ENCODE peak calls at places on chromosomes 16 and 17, in six cellular contexts. One of them, this sample, is unnamed.

GRCh38 chr16:54080524-54081008 is 206.0 kb downstream of the IRX3 start:
- DNase-seq in SK-N-SH: no peak
- DNase-seq in ovary: no peak
- DNase-seq in H1: no peak
- DNase-seq in GM12878: no peak
- DNase-seq in stomach: peak; percentile 35
- DNase-seq in this sample: no peak

GRCh38 chr16:84236671-84237070 is 3.1 kb downstream of the KCNG4 start:
- DNase-seq in H1: no peak
- DNase-seq in SK-N-SH: no peak
- DNase-seq in ovary: no peak
- DNase-seq in stomach: no peak
- DNase-seq in GM12878: no peak
- DNase-seq in this sample: no peak

GRCh38 chr16:48378836-48379235 is 6.4 kb downstream of the SIAH1 start:
- DNase-seq in stomach: no peak
- DNase-seq in GM12878: no peak
- DNase-seq in SK-N-SH: no peak
- DNase-seq in ovary: no peak
- DNase-seq in H1: no peak
- DNase-seq in this sample: no peak

GRCh38 chr17:2364132-2365116 is 27.1 kb downstream of the SGSM2 start:
- DNase-seq in GM12878: no peak
- DNase-seq in ovary: no peak
- DNase-seq in SK-N-SH: no peak
- DNase-seq in H1: no peak
- DNase-seq in stomach: no peak
- DNase-seq in this sample: no peak

GRCh38 chr16:87951550-87952538 is 610 bp downstream of the BANP start:
- DNase-seq in ovary: no peak
- DNase-seq in SK-N-SH: peak; percentile 46
- DNase-seq in GM12878: no peak
- DNase-seq in H1: no peak
- DNase-seq in stomach: no peak
- DNase-seq in this sample: no peak

GRCh38 chr17:78107457-78107856 is 21.1 kb downstream of the TMC6 start:
- DNase-seq in SK-N-SH: no peak
- DNase-seq in GM12878: no peak
- DNase-seq in H1: no peak
- DNase-seq in ovary: no peak
- DNase-seq in stomach: no peak
- DNase-seq in this sample: no peak

GRCh38 chr17:73902416-73903181 is 258.4 kb upstream of the SDK2 start:
- DNase-seq in H1: peak; percentile 63
- DNase-seq in ovary: no peak
- DNase-seq in SK-N-SH: no peak
- DNase-seq in GM12878: no peak
- DNase-seq in stomach: no peak
- DNase-seq in this sample: no peak

GRCh38 chr17:2266045-2266864 is 37.3 kb downstream of the SMG6 start:
- DNase-seq in GM12878: peak; percentile 97
- DNase-seq in H1: no peak
- DNase-seq in SK-N-SH: no peak
- DNase-seq in ovary: no peak
- DNase-seq in stomach: peak; percentile 36
- DNase-seq in this sample: no peak

GRCh38 chr16:1121601-1122000 is 25.6 kb upstream of the C1QTNF8 start:
- DNase-seq in SK-N-SH: no peak
- DNase-seq in H1: no peak
- DNase-seq in ovary: no peak
- DNase-seq in stomach: no peak
- DNase-seq in GM12878: no peak
- DNase-seq in this sample: no peak

GRCh38 chr16:56807011-56807675 is 57.9 kb upstream of the SLC12A3 start:
- DNase-seq in GM12878: no peak
- DNase-seq in H1: no peak
- DNase-seq in ovary: no peak
- DNase-seq in stomach: no peak
- DNase-seq in SK-N-SH: no peak
- DNase-seq in this sample: no peak

GRCh38 chr16:50497592-50497991 is 50.6 kb upstream of the NKD1 start:
- DNase-seq in GM12878: no peak
- DNase-seq in H1: no peak
- DNase-seq in SK-N-SH: no peak
- DNase-seq in stomach: no peak
- DNase-seq in ovary: no peak
- DNase-seq in this sample: no peak

GRCh38 chr17:51045616-51046526 is 74.8 kb downstream of the SPAG9 start:
- DNase-seq in SK-N-SH: peak; percentile 25
- DNase-seq in ovary: no peak
- DNase-seq in GM12878: no peak
- DNase-seq in H1: no peak
- DNase-seq in stomach: no peak
- DNase-seq in this sample: no peak

GRCh38 chr16:2786061-2786825 is 1.1 kb downstream of the PRSS33 start:
- DNase-seq in ovary: no peak
- DNase-seq in stomach: no peak
- DNase-seq in GM12878: no peak
- DNase-seq in H1: no peak
- DNase-seq in SK-N-SH: no peak
- DNase-seq in this sample: no peak

GRCh38 chr17:48612854-48613691 is 2.0 kb downstream of the HOXB8 start:
- DNase-seq in SK-N-SH: peak; percentile 88
- DNase-seq in GM12878: no peak
- DNase-seq in ovary: no peak
- DNase-seq in H1: no peak
- DNase-seq in stomach: no peak
- DNase-seq in this sample: no peak

GRCh38 chr17:9817086-9817485 is 4.8 kb downstream of the GSG1L2 start:
- DNase-seq in SK-N-SH: peak; percentile 17
- DNase-seq in stomach: peak; percentile 37
- DNase-seq in GM12878: no peak
- DNase-seq in ovary: no peak
- DNase-seq in H1: peak; percentile 61
- DNase-seq in this sample: no peak

GRCh38 chr17:49035470-49036269 is 38.5 kb downstream of the IGF2BP1 start:
- DNase-seq in stomach: peak; percentile 50
- DNase-seq in GM12878: no peak
- DNase-seq in H1: peak; percentile 91
- DNase-seq in SK-N-SH: peak; percentile 84
- DNase-seq in ovary: peak; percentile 38
- DNase-seq in this sample: peak; percentile 54

GRCh38 chr16:2194166-2194834 is 2.1 kb downstream of the CASKIN1 start:
- DNase-seq in GM12878: no peak
- DNase-seq in stomach: no peak
- DNase-seq in ovary: no peak
- DNase-seq in SK-N-SH: no peak
- DNase-seq in H1: no peak
- DNase-seq in this sample: no peak

GRCh38 chr16:50335198-50335958 is 33.4 kb downstream of the BRD7 start:
- DNase-seq in stomach: no peak
- DNase-seq in ovary: no peak
- DNase-seq in GM12878: no peak
- DNase-seq in H1: no peak
- DNase-seq in SK-N-SH: no peak
- DNase-seq in this sample: no peak

GRCh38 chr16:71311553-71312158 is 22.5 kb upstream of the CMTR2 start:
- DNase-seq in stomach: no peak
- DNase-seq in SK-N-SH: peak; percentile 61
- DNase-seq in H1: peak; percentile 70
- DNase-seq in ovary: no peak
- DNase-seq in GM12878: no peak
- DNase-seq in this sample: no peak

GRCh38 chr16:55274391-55274790 is 49.6 kb upstream of the IRX6 start:
- DNase-seq in SK-N-SH: no peak
- DNase-seq in stomach: no peak
- DNase-seq in H1: no peak
- DNase-seq in ovary: no peak
- DNase-seq in GM12878: no peak
- DNase-seq in this sample: no peak

GRCh38 chr17:83145831-83146230 is 66.4 kb downstream of the METRNL start:
- DNase-seq in SK-N-SH: no peak
- DNase-seq in ovary: no peak
- DNase-seq in H1: no peak
- DNase-seq in GM12878: no peak
- DNase-seq in stomach: no peak
- DNase-seq in this sample: no peak

DNA sequence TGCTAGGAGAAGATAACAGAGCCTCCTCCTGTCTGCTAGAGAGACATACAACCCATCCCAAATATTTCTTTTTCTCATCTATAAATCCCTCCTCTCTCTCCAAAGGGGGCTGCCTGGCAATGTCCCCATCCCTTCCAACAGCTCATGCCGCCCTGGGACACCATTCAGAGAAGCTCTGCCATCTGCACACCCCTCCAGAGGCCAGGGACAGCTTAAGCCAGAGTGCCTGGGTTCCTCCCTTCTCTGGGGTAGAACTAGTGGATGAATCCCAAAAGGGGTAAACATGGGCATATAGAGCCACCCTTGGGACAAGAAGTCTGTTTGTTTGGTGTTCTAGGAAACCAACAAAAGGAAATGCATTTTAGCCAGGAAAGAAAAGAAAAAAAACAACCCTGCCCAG is 2.6 kb upstream of the LPO start:
- DNase-seq in GM12878: no peak
- DNase-seq in H1: no peak
- DNase-seq in SK-N-SH: no peak
- DNase-seq in ovary: no peak
- DNase-seq in stomach: no peak
- DNase-seq in this sample: no peak
- H3K27me3 ChIP-seq in GM12878: no peaks in the 10 kb centered on the region
- H3K27me3 ChIP-seq in H1: no peaks in the 10 kb centered on the region
- H3K27me3 ChIP-seq in SK-N-SH: peaks cover 60% of the 10 kb centered on the region
- H3K27me3 ChIP-seq in ovary: no peaks in the 10 kb centered on the region
- H3K27me3 ChIP-seq in stomach: no peaks in the 10 kb centered on the region
- H3K27me3 ChIP-seq in this sample: no peaks in the 10 kb centered on the region

GRCh38 chr17:21113706-21114105 is 13.1 kb upstream of the DHRS7B start:
- DNase-seq in GM12878: no peak
- DNase-seq in ovary: no peak
- DNase-seq in H1: no peak
- DNase-seq in SK-N-SH: no peak
- DNase-seq in stomach: no peak
- DNase-seq in this sample: no peak

GRCh38 chr17:21124096-21124495 is 2.7 kb upstream of the DHRS7B start:
- DNase-seq in SK-N-SH: no peak
- DNase-seq in stomach: no peak
- DNase-seq in GM12878: no peak
- DNase-seq in H1: no peak
- DNase-seq in ovary: no peak
- DNase-seq in this sample: no peak

GRCh38 chr17:21119945-21120249 is 6.9 kb upstream of the DHRS7B start:
- DNase-seq in GM12878: no peak
- DNase-seq in H1: no peak
- DNase-seq in stomach: no peak
- DNase-seq in ovary: no peak
- DNase-seq in SK-N-SH: no peak
- DNase-seq in this sample: no peak

DNA sequence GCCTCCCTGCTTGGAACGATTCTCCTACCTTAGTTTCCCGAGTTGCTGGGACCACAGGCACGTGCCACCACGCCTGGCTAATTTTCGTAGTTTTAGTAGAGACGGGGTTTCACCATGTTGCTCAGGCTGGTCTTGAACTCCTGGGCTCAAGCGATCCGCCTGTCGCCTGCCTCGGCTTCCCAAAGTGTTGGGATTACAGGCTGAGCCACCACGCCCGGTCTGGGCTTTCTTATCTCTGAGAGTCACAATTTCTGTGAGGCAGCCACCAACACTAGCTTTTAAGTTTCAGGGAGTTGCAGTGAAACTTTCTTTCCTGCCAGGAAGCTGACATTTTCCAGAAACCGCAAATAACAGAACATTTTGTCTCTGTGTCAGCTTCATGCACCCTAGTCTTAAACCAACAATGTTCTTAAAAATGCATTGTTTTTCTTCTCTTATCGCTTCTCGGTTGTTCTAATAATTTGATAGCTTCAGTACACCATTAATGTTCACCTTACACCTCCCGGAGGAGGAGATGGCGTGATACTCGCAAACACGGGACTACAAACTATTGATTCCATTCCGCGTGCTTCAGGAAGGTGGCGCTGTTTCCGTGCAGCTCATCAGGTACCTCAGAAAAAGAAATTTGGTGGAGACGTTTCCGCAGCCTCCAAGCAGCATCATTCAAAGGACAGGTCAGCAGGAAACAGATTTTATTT is 7.4 kb upstream of the DHRS7B start:
- DNase-seq in SK-N-SH: peak; percentile 71
- DNase-seq in ovary: peak; percentile 61
- DNase-seq in GM12878: no peak
- DNase-seq in H1: peak; percentile 76
- DNase-seq in stomach: peak; percentile 80
- DNase-seq in this sample: peak; percentile 70
- TF ChIP-seq CTCF in SK-N-SH: peak; percentile 86
- TF ChIP-seq CTCF in ovary: peak; percentile 57
- TF ChIP-seq CTCF in GM12878: peak; percentile 96
- TF ChIP-seq CTCF in H1: peak; percentile 92
- TF ChIP-seq CTCF in stomach: peak; percentile 88
- TF ChIP-seq CTCF in this sample: peak; percentile 80

DNA sequence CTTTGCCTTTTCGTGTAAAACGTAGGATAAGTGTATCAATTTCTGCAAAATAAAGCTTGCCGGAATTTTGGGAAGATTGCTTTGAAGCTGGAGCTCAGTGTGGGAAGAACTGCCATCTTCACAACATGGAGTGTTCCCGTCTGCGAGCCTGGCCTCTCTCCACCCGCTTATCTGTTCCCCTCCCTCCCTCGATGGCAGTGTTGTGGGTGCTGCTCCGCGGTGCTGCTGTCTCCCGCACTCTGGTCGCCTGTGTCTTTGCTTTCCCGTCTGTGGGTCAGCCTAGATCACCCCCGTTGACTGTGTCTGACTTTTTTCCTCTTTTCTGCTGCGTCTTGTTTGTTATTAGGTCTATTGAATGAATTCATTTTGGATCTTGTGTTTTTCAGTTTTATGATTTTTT is 17.0 kb downstream of the ACSF3 start:
- DNase-seq in stomach: no peak
- DNase-seq in SK-N-SH: no peak
- DNase-seq in H1: no peak
- DNase-seq in ovary: no peak
- DNase-seq in GM12878: no peak
- DNase-seq in this sample: no peak
- TF ChIP-seq EP300 in stomach: no peak
- TF ChIP-seq EP300 in SK-N-SH: no peak
- TF ChIP-seq EP300 in H1: no peak
- TF ChIP-seq EP300 in ovary: no peak
- TF ChIP-seq EP300 in GM12878: no peak
- TF ChIP-seq EP300 in this sample: no peak

DNA sequence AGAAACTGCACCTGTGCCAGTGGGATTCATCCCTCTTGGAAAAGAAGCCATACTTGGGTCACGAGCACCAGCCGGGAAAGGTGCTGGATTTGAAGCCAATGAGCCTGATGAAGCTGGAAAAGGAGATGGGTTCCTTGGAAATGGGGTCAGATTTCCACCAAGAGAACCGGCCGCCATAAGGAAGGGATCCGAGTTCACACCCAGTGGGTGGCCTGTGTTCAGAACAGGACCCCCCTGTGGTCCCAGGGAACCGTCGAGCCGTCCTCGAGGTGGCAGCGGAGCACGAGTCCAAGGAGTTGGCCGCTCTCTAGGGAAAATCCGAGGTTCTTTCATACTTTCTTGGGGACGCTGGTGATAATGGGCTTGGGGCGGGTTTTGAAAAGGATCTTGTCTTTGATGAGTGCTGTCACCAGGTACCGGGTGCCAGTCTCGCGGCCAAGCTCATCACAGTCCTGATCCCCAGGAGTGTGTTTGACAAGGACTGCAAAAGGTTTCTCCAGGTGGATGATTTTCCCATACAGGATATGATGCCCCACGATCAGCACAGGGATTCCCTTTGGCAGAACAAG is 12.2 kb downstream of the CHTF8 start:
- DNase-seq in H1: no peak
- DNase-seq in SK-N-SH: no peak
- DNase-seq in GM12878: no peak
- DNase-seq in ovary: no peak
- DNase-seq in stomach: no peak
- DNase-seq in this sample: no peak
- H3K27me3 ChIP-seq in H1: no peaks in the 10 kb centered on the region
- H3K27me3 ChIP-seq in SK-N-SH: no peaks in the 10 kb centered on the region
- H3K27me3 ChIP-seq in GM12878: no peaks in the 10 kb centered on the region
- H3K27me3 ChIP-seq in ovary: no peaks in the 10 kb centered on the region
- H3K27me3 ChIP-seq in stomach: no peaks in the 10 kb centered on the region
- H3K27me3 ChIP-seq in this sample: no peaks in the 10 kb centered on the region